ENCODE peak calls at places on chromosomes 2 and 18, in five cellular contexts. One of them, this sample, is unnamed.

GRCh38 chr2:60354713-60355112 is 198.7 kb downstream of the BCL11A start:
- DNase-seq in OCI-LY7: no peak
- DNase-seq in HCT116: no peak
- DNase-seq in hepatocyte: no peak
- DNase-seq in SK-N-SH: no peak
- DNase-seq in this sample: no peak

GRCh38 chr2:157751462-157752058 is 122.9 kb upstream of the ACVR1C start:
- DNase-seq in OCI-LY7: peak
- DNase-seq in hepatocyte: no peak
- DNase-seq in SK-N-SH: no peak
- DNase-seq in HCT116: no peak
- DNase-seq in this sample: peak

GRCh38 chr18:12934454-12935071 is 13.2 kb upstream of the SEH1L start:
- DNase-seq in OCI-LY7: peak
- DNase-seq in SK-N-SH: peak
- DNase-seq in hepatocyte: peak
- DNase-seq in HCT116: peak
- DNase-seq in this sample: peak

GRCh38 chr2:224392545-224392944 is 9.4 kb downstream of the FAM124B start:
- DNase-seq in hepatocyte: no peak
- DNase-seq in SK-N-SH: no peak
- DNase-seq in OCI-LY7: no peak
- DNase-seq in HCT116: no peak
- DNase-seq in this sample: no peak

GRCh38 chr2:113891265-113891959 is 1.5 kb downstream of the ACTR3 start:
- DNase-seq in SK-N-SH: no peak
- DNase-seq in hepatocyte: no peak
- DNase-seq in OCI-LY7: no peak
- DNase-seq in HCT116: no peak
- DNase-seq in this sample: no peak

GRCh38 chr18:79379931-79380815 is 15.6 kb upstream of the NFATC1 start:
- DNase-seq in SK-N-SH: no peak
- DNase-seq in HCT116: no peak
- DNase-seq in hepatocyte: no peak
- DNase-seq in OCI-LY7: no peak
- DNase-seq in this sample: no peak

GRCh38 chr18:13541621-13542519 is 184.5 kb downstream of the FAM210A start:
- DNase-seq in OCI-LY7: no peak
- DNase-seq in hepatocyte: peak
- DNase-seq in SK-N-SH: no peak
- DNase-seq in HCT116: no peak
- DNase-seq in this sample: no peak

GRCh38 chr2:146990311-146990781 is 854.5 kb upstream of the ACVR2A start:
- DNase-seq in hepatocyte: no peak
- DNase-seq in HCT116: no peak
- DNase-seq in SK-N-SH: no peak
- DNase-seq in OCI-LY7: no peak
- DNase-seq in this sample: no peak

GRCh38 chr2:127573771-127574170 is 38.3 kb downstream of the MYO7B start:
- DNase-seq in OCI-LY7: no peak
- DNase-seq in hepatocyte: no peak
- DNase-seq in SK-N-SH: no peak
- DNase-seq in HCT116: no peak
- DNase-seq in this sample: no peak

GRCh38 chr18:32049393-32050161 is 31.0 kb downstream of the RNF125 start:
- DNase-seq in OCI-LY7: peak
- DNase-seq in SK-N-SH: no peak
- DNase-seq in hepatocyte: no peak
- DNase-seq in HCT116: no peak
- DNase-seq in this sample: no peak

GRCh38 chr2:217741381-217741955 is 261.3 kb downstream of the TNS1 start:
- DNase-seq in SK-N-SH: no peak
- DNase-seq in OCI-LY7: no peak
- DNase-seq in hepatocyte: no peak
- DNase-seq in HCT116: no peak
- DNase-seq in this sample: no peak

GRCh38 chr2:55103039-55103438 is 52.8 kb upstream of the RTN4 start:
- DNase-seq in OCI-LY7: peak
- DNase-seq in hepatocyte: no peak
- DNase-seq in HCT116: no peak
- DNase-seq in SK-N-SH: no peak
- DNase-seq in this sample: no peak

GRCh38 chr18:22214731-22215528 is 45.5 kb downstream of the GATA6 start:
- DNase-seq in hepatocyte: no peak
- DNase-seq in OCI-LY7: no peak
- DNase-seq in HCT116: no peak
- DNase-seq in SK-N-SH: no peak
- DNase-seq in this sample: no peak

GRCh38 chr2:23721454-23721826 is 205.5 kb downstream of the ATAD2B start:
- DNase-seq in HCT116: no peak
- DNase-seq in hepatocyte: no peak
- DNase-seq in SK-N-SH: no peak
- DNase-seq in OCI-LY7: no peak
- DNase-seq in this sample: no peak

GRCh38 chr18:48946329-48946835 is 4.4 kb downstream of the SMAD7 start:
- DNase-seq in OCI-LY7: no peak
- DNase-seq in hepatocyte: no peak
- DNase-seq in HCT116: no peak
- DNase-seq in SK-N-SH: peak
- DNase-seq in this sample: no peak
- TF ChIP-seq EZH2phosphoT487 in OCI-LY7: no peak
- TF ChIP-seq EZH2phosphoT487 in hepatocyte: no peak
- TF ChIP-seq EZH2phosphoT487 in HCT116: no peak
- TF ChIP-seq EZH2phosphoT487 in SK-N-SH: no peak
- TF ChIP-seq EZH2phosphoT487 in this sample: no peak

GRCh38 chr2:63434597-63434996 is 153.7 kb downstream of the WDPCP start:
- DNase-seq in SK-N-SH: no peak
- DNase-seq in hepatocyte: no peak
- DNase-seq in OCI-LY7: no peak
- DNase-seq in HCT116: no peak
- DNase-seq in this sample: no peak

GRCh38 chr2:63436488-63436887 is 151.8 kb downstream of the WDPCP start:
- DNase-seq in SK-N-SH: no peak
- DNase-seq in hepatocyte: no peak
- DNase-seq in HCT116: no peak
- DNase-seq in OCI-LY7: no peak
- DNase-seq in this sample: no peak

GRCh38 chr2:63434024-63434423 is 154.3 kb downstream of the WDPCP start:
- DNase-seq in SK-N-SH: no peak
- DNase-seq in hepatocyte: no peak
- DNase-seq in HCT116: no peak
- DNase-seq in OCI-LY7: no peak
- DNase-seq in this sample: no peak

GRCh38 chr2:63435080-63435479 is 153.2 kb downstream of the WDPCP start:
- DNase-seq in HCT116: no peak
- DNase-seq in SK-N-SH: no peak
- DNase-seq in OCI-LY7: no peak
- DNase-seq in hepatocyte: no peak
- DNase-seq in this sample: no peak

GRCh38 chr2:63432373-63432772 is 155.9 kb downstream of the WDPCP start:
- DNase-seq in HCT116: no peak
- DNase-seq in OCI-LY7: no peak
- DNase-seq in SK-N-SH: no peak
- DNase-seq in hepatocyte: no peak
- DNase-seq in this sample: no peak
- H3K4me3 ChIP-seq in HCT116: no peak
- H3K4me3 ChIP-seq in OCI-LY7: no peak
- H3K4me3 ChIP-seq in SK-N-SH: no peak
- H3K4me3 ChIP-seq in hepatocyte: no peak
- H3K4me3 ChIP-seq in this sample: no peak

DNA sequence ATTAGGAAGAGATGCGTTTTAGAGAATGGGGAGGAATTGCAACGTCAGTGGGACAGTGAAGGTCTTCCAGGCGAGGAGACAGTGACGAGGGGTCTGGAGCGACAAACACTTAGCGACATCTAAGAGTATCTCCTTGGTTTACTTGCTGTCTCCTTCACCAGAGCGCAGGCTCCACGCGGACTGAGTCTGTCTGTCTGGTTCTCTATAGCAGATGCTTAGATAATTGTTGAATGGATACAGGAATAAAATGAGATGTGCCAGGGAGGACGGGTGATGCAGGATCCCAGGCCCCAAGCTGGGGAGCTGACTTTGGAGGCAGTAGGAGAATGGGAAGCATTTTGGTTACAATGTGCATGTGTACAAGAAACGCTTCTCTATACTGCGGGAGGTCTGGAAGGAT is 56.9 kb upstream of the SMAD7 start:
- DNase-seq in SK-N-SH: no peak
- DNase-seq in hepatocyte: no peak
- DNase-seq in HCT116: no peak
- DNase-seq in OCI-LY7: no peak
- DNase-seq in this sample: no peak
- TF ChIP-seq EZH2phosphoT487 in SK-N-SH: no peak
- TF ChIP-seq EZH2phosphoT487 in hepatocyte: no peak
- TF ChIP-seq EZH2phosphoT487 in HCT116: no peak
- TF ChIP-seq EZH2phosphoT487 in OCI-LY7: no peak
- TF ChIP-seq EZH2phosphoT487 in this sample: no peak

GRCh38 chr2:18975506-18975905 is 382.9 kb downstream of the OSR1 start:
- DNase-seq in HCT116: no peak
- DNase-seq in OCI-LY7: no peak
- DNase-seq in hepatocyte: no peak
- DNase-seq in SK-N-SH: no peak
- DNase-seq in this sample: no peak
- H3K4me3 ChIP-seq in HCT116: no peak
- H3K4me3 ChIP-seq in OCI-LY7: no peak
- H3K4me3 ChIP-seq in hepatocyte: no peak
- H3K4me3 ChIP-seq in SK-N-SH: no peak
- H3K4me3 ChIP-seq in this sample: no peak